ENCODE peak calls at places on chromosomes 1 and 21, in six cellular contexts. One of them, this sample, is unnamed.

GRCh38 chr1:181417915-181418314 is 65.4 kb upstream of the CACNA1E start:
- DNase-seq in A549: no peak
- DNase-seq in endothelial cell of umbilical vein: no peak
- DNase-seq in K562: no peak
- DNase-seq in GM12878: no peak
- DNase-seq in HepG2: no peak
- DNase-seq in this sample: no peak

GRCh38 chr1:42757892-42758275 is 8.9 kb downstream of the P3H1 start:
- DNase-seq in A549: no peak
- DNase-seq in endothelial cell of umbilical vein: no peak
- DNase-seq in K562: no peak
- DNase-seq in GM12878: no peak
- DNase-seq in HepG2: no peak
- DNase-seq in this sample: no peak

GRCh38 chr21:27476696-27477095 is 509.8 kb upstream of the ADAMTS5 start:
- DNase-seq in A549: no peak
- DNase-seq in endothelial cell of umbilical vein: peak
- DNase-seq in K562: no peak
- DNase-seq in GM12878: no peak
- DNase-seq in HepG2: no peak
- DNase-seq in this sample: no peak

GRCh38 chr1:151992345-151993083 is 1.1 kb downstream of the S100A10 start:
- DNase-seq in A549: peak
- DNase-seq in endothelial cell of umbilical vein: peak
- DNase-seq in K562: peak
- DNase-seq in GM12878: no peak
- DNase-seq in HepG2: peak
- DNase-seq in this sample: peak

GRCh38 chr21:35969281-35969680 is 91.0 kb downstream of the SETD4 start:
- DNase-seq in A549: no peak
- DNase-seq in endothelial cell of umbilical vein: no peak
- DNase-seq in K562: no peak
- DNase-seq in GM12878: no peak
- DNase-seq in HepG2: no peak
- DNase-seq in this sample: no peak

GRCh38 chr1:5758859-5759578 is 233.2 kb downstream of the NPHP4 start:
- DNase-seq in A549: no peak
- DNase-seq in endothelial cell of umbilical vein: no peak
- DNase-seq in K562: no peak
- DNase-seq in GM12878: no peak
- DNase-seq in HepG2: no peak
- DNase-seq in this sample: no peak

GRCh38 chr1:59604191-59604590 is 210.6 kb upstream of the HOOK1 start:
- DNase-seq in A549: no peak
- DNase-seq in endothelial cell of umbilical vein: no peak
- DNase-seq in K562: no peak
- DNase-seq in GM12878: no peak
- DNase-seq in HepG2: no peak
- DNase-seq in this sample: no peak

GRCh38 chr1:34108269-34108668 is 56.8 kb downstream of the CSMD2 start:
- DNase-seq in A549: no peak
- DNase-seq in endothelial cell of umbilical vein: no peak
- DNase-seq in K562: no peak
- DNase-seq in GM12878: no peak
- DNase-seq in HepG2: no peak
- DNase-seq in this sample: no peak

GRCh38 chr1:51445346-51446090 is 73.5 kb downstream of the EPS15 start:
- DNase-seq in A549: no peak
- DNase-seq in endothelial cell of umbilical vein: no peak
- DNase-seq in K562: no peak
- DNase-seq in GM12878: no peak
- DNase-seq in HepG2: no peak
- DNase-seq in this sample: peak

GRCh38 chr1:70738576-70738975 is 309.0 kb downstream of the PTGER3 start:
- DNase-seq in A549: no peak
- DNase-seq in endothelial cell of umbilical vein: no peak
- DNase-seq in K562: no peak
- DNase-seq in GM12878: no peak
- DNase-seq in HepG2: no peak
- DNase-seq in this sample: no peak

GRCh38 chr1:161502641-161503393 is 2.4 kb upstream of the FCGR2A start:
- DNase-seq in A549: no peak
- DNase-seq in endothelial cell of umbilical vein: no peak
- DNase-seq in K562: peak
- DNase-seq in GM12878: no peak
- DNase-seq in HepG2: no peak
- DNase-seq in this sample: peak

GRCh38 chr1:84478876-84479868 is at the start of gene RPF1:
- DNase-seq in A549: peak
- DNase-seq in endothelial cell of umbilical vein: peak
- DNase-seq in K562: peak
- DNase-seq in GM12878: peak
- DNase-seq in HepG2: peak
- DNase-seq in this sample: peak

DNA sequence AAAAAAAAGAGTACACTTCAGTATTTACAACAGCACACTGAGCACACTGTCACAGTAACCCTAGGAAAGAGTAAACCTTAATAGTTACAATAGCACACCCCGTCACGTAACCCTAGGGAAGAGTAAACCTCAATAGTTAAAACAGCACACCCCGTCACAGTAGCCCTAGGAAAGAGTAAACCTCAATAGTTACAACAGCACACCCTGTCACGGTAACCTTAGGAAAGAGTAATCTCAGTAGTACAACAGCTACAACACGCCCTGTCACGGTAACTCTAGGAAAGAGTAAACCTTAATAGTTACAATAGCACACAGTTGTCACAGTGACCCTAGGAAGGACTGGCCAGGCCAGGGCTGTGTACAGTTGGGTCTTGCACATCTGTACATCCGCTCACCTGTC is 3.0 kb downstream of the CDK11A start:
- DNase-seq in A549: no peak
- DNase-seq in endothelial cell of umbilical vein: no peak
- DNase-seq in K562: no peak
- DNase-seq in GM12878: no peak
- DNase-seq in HepG2: no peak
- DNase-seq in this sample: no peak
- TF ChIP-seq MYC in A549: no peak
- TF ChIP-seq MYC in endothelial cell of umbilical vein: no peak
- TF ChIP-seq MYC in K562: no peak
- TF ChIP-seq MYC in GM12878: no peak
- TF ChIP-seq MYC in HepG2: no peak
- TF ChIP-seq MYC in this sample: no peak

DNA sequence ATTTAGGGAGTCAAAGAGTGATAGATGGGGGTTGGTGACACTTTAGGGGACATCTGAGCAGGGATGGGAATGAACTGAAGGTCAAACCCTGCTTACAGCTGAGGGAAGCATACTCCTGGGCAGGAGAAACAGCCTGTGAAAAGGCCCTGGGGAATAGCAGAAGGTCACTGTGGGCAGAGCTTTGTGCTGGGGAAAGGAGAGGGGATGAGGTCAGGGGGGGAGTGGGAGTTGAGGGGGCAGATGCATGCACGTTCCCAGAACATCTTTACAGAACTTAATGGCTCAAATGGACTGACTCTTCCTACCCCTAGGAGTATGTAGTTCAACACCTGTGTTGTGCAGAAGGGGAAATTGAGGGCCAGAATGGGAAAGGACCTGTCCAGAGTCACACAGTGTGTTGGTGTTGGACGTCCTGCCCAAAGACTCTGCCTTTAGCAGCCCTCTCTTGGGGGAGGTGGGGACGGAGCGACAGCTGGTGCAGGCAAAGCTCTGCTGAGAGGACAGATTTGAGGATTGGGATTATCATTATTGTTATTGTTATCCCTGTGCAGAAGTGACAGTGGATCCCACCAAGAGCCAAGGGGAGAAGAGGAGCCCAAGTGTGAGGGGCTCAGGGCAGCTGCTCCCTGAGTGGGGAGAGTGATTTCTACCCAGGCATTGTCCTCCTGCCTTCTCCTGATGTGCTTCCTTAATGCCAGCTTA is 116.5 kb downstream of the PTPRU start:
- DNase-seq in A549: no peak
- DNase-seq in endothelial cell of umbilical vein: no peak
- DNase-seq in K562: no peak
- DNase-seq in GM12878: no peak
- DNase-seq in HepG2: no peak
- DNase-seq in this sample: no peak
- TF ChIP-seq MYC in A549: no peak
- TF ChIP-seq MYC in endothelial cell of umbilical vein: no peak
- TF ChIP-seq MYC in K562: no peak
- TF ChIP-seq MYC in GM12878: no peak
- TF ChIP-seq MYC in HepG2: no peak
- TF ChIP-seq MYC in this sample: no peak

GRCh38 chr1:11453742-11454442 is 25.1 kb upstream of the DISP3 start:
- DNase-seq in A549: no peak
- DNase-seq in endothelial cell of umbilical vein: no peak
- DNase-seq in K562: no peak
- DNase-seq in GM12878: no peak
- DNase-seq in HepG2: no peak
- DNase-seq in this sample: no peak
- TF ChIP-seq MYC in A549: no peak
- TF ChIP-seq MYC in endothelial cell of umbilical vein: no peak
- TF ChIP-seq MYC in K562: no peak
- TF ChIP-seq MYC in GM12878: no peak
- TF ChIP-seq MYC in HepG2: no peak
- TF ChIP-seq MYC in this sample: no peak

GRCh38 chr1:218850367-218850766 is 323.3 kb upstream of the LYPLAL1 start:
- DNase-seq in A549: no peak
- DNase-seq in endothelial cell of umbilical vein: no peak
- DNase-seq in K562: no peak
- DNase-seq in GM12878: no peak
- DNase-seq in HepG2: no peak
- DNase-seq in this sample: no peak

GRCh38 chr1:218845589-218845988 is 328.1 kb upstream of the LYPLAL1 start:
- DNase-seq in A549: no peak
- DNase-seq in endothelial cell of umbilical vein: no peak
- DNase-seq in K562: no peak
- DNase-seq in GM12878: no peak
- DNase-seq in HepG2: no peak
- DNase-seq in this sample: peak

GRCh38 chr1:218847089-218847768 is 326.4 kb upstream of the LYPLAL1 start:
- DNase-seq in A549: no peak
- DNase-seq in endothelial cell of umbilical vein: no peak
- DNase-seq in K562: no peak
- DNase-seq in GM12878: no peak
- DNase-seq in HepG2: no peak
- DNase-seq in this sample: no peak

GRCh38 chr1:218847966-218848365 is 325.7 kb upstream of the LYPLAL1 start:
- DNase-seq in A549: no peak
- DNase-seq in endothelial cell of umbilical vein: no peak
- DNase-seq in K562: no peak
- DNase-seq in GM12878: no peak
- DNase-seq in HepG2: no peak
- DNase-seq in this sample: no peak

DNA sequence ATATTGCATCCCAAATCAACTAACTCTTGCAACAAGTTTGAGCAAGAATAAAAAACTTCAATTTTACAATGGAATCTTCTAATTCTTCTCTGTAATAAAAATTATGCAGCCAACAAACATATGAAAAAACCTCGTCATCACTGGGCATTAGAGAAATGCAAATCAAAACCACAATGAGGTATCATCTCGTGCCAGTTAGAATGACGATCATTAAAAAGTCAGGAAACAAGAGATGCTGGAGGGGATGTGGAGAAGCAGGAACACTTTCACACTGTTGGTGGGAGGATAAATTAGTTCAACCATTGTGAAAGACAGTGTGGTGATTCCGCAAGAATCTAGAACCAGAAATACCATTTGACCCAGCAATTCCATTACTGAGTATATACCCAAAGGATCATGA is 327.5 kb upstream of the LYPLAL1 start:
- DNase-seq in A549: no peak
- DNase-seq in endothelial cell of umbilical vein: no peak
- DNase-seq in K562: no peak
- DNase-seq in GM12878: no peak
- DNase-seq in HepG2: no peak
- DNase-seq in this sample: no peak
- TF ChIP-seq MYC in A549: no peak
- TF ChIP-seq MYC in endothelial cell of umbilical vein: no peak
- TF ChIP-seq MYC in K562: no peak
- TF ChIP-seq MYC in GM12878: no peak
- TF ChIP-seq MYC in HepG2: no peak
- TF ChIP-seq MYC in this sample: no peak

GRCh38 chr1:26237230-26237966 is 3.4 kb downstream of the CEP85 start:
- DNase-seq in A549: peak
- DNase-seq in endothelial cell of umbilical vein: peak
- DNase-seq in K562: no peak
- DNase-seq in GM12878: no peak
- DNase-seq in HepG2: no peak
- DNase-seq in this sample: peak
- TF ChIP-seq MYC in A549: no peak
- TF ChIP-seq MYC in endothelial cell of umbilical vein: no peak
- TF ChIP-seq MYC in K562: no peak
- TF ChIP-seq MYC in GM12878: no peak
- TF ChIP-seq MYC in HepG2: no peak
- TF ChIP-seq MYC in this sample: no peak